ENCODE peak calls at places on chromosome 11, in ten cellular contexts. N, W, B, D, A, F, O, Y, Q and Z are unnamed samples.

GRCh38 chr11:19345519-19345847 is 104.7 kb upstream of the E2F8 start:
- DNase-seq in W (no peak), N (no peak), B (peak; percentile 76), O (no peak), A (peak; percentile 56), F (no peak), Q (no peak), Y (peak; percentile 27), D (no peak), Z (no peak)

GRCh38 chr11:20596629-20597129 is 2.7 kb upstream of the SLC6A5 start:
- DNase-seq in W (no peak), A (no peak), F (no peak), O (peak; percentile 50), D (no peak), B (no peak), N (no peak), Q (no peak), Y (no peak), Z (peak; percentile 28)

GRCh38 chr11:85249482-85249881 is 377.7 kb downstream of the DLG2 start:
- DNase-seq in D (no peak), W (no peak), F (no peak), Q (no peak), Y (no peak), O (no peak), B (no peak), N (no peak), A (no peak), Z (no peak)

GRCh38 chr11:34758262-34758661 is 137.4 kb downstream of the EHF start:
- DNase-seq in B (no peak), F (peak; percentile 63), Y (peak; percentile 87), W (no peak), Q (no peak), D (no peak), A (peak; percentile 41), N (no peak), O (no peak), Z (no peak)

GRCh38 chr11:66369073-66369894 is 2.3 kb downstream of the SLC29A2 start:
- DNase-seq in D (no peak), N (no peak), O (no peak), F (no peak), W (no peak), A (no peak), B (peak; percentile 65), Y (no peak), Q (no peak), Z (no peak)

GRCh38 chr11:27571151-27571840 is 64.7 kb upstream of the LIN7C start:
- DNase-seq in D (no peak), Q (no peak), F (no peak), W (no peak), N (peak; percentile 83), Y (peak; percentile 53), O (no peak), A (peak; percentile 59), B (no peak), Z (no peak)

GRCh38 chr11:19963697-19964340 is 196.5 kb downstream of the DBX1 start:
- DNase-seq in Y (no peak), N (no peak), D (no peak), A (no peak), F (no peak), Q (no peak), O (no peak), B (no peak), W (no peak), Z (no peak)

GRCh38 chr11:132519226-132519860 is 1013.0 kb downstream of the OPCML start:
- DNase-seq in F (no peak), N (peak; percentile 4), W (no peak), O (no peak), D (no peak), Y (no peak), Q (no peak), B (no peak), A (peak; percentile 16), Z (no peak)

GRCh38 chr11:94934362-94934761 is 39.0 kb downstream of the CWC15 start:
- DNase-seq in D (no peak), W (no peak), A (peak; percentile 73), Y (peak; percentile 54), B (no peak), F (no peak), Q (no peak), N (peak; percentile 75), O (no peak), Z (no peak)

GRCh38 chr11:68969386-68969785 is 11.4 kb downstream of the MRGPRD start:
- DNase-seq in D (no peak), Y (no peak), F (no peak), A (no peak), W (no peak), B (no peak), O (no peak), Q (no peak), N (no peak), Z (no peak)

GRCh38 chr11:8567597-8568198 is 26.3 kb downstream of the STK33 start:
- DNase-seq in B (no peak), F (no peak), Y (peak; percentile 2), D (no peak), A (peak; percentile 26), N (no peak), W (peak; percentile 23), O (peak; percentile 65), Q (no peak), Z (peak; percentile 28)

GRCh38 chr11:122655527-122656072 is at the start of gene UBASH3B:
- DNase-seq in F (peak; percentile 74), N (peak; percentile 89), Y (peak; percentile 88), A (peak; percentile 94), D (peak; percentile 79), B (peak; percentile 96), Q (peak; percentile 80), O (peak; percentile 88), W (peak; percentile 77), Z (peak; percentile 72)
- TF ChIP-seq CTCF in F (no peak), N (peak; percentile 12), Y (no peak), A (peak; percentile 12), D (peak; percentile 29), B (no peak), Q (no peak), O (no peak), W (no peak), Z (no peak)

GRCh38 chr11:46896719-46897406 is 21.5 kb downstream of the LRP4 start:
- DNase-seq in N (peak; percentile 31), F (no peak), A (peak; percentile 69), B (no peak), W (peak; percentile 63), O (peak; percentile 44), D (no peak), Q (peak; percentile 63), Y (peak; percentile 44), Z (peak; percentile 72)
- TF ChIP-seq CTCF in N (peak; percentile 57), F (no peak), A (peak; percentile 27), B (no peak), W (peak; percentile 15), O (peak; percentile 37), D (peak; percentile 24), Q (peak; percentile 69), Y (peak; percentile 39), Z (peak; percentile 35)

DNA sequence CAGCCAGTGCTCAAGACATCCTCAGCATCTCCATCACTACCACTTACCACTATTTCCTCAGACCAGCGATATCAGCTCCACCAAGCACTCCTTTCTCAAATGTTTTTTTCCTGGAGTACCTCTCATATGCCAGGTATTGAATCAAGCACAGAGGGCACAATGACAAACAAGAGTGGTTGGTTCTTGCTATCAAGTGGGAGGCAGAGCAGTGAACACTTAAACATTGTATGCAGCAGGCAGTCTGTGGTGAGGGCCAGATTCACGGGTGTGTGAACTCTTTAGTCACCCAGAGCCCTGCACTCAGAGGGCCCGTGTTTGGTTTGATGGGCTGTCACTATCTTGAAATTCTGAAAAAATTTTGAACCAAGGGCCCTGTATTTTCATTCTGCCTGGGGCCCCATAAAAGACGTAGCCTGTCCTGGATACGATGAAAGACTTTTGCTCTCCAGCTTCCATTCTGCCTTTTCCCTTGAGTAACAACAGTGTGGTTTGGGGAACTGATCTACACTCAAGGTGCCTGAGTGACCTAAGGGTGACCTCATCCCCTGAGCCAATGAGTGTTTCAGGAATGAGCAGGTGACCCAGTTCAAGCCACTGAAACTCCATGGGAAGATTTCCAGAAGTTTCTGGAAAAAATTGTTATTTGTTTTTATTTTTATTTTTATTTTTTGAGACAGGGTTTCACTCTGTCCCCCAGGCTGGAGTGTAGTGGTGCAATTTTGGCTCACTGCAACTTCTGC is 348.4 kb upstream of the NARS2 start:
- DNase-seq in N (no peak), F (no peak), Y (no peak), W (no peak), B (no peak), D (no peak), Q (no peak), A (no peak), O (no peak), Z (no peak)
- TF ChIP-seq CTCF in N (no peak), F (no peak), Y (no peak), W (no peak), B (no peak), D (no peak), Q (no peak), A (no peak), O (no peak), Z (no peak)

GRCh38 chr11:4094348-4095291 is at the start of gene RRM1:
- DNase-seq in A (peak; percentile 98), D (peak; percentile 93), F (peak; percentile 94), Y (peak; percentile 98), N (peak; percentile 96), W (peak; percentile 90), O (peak; percentile 92), Q (peak; percentile 97), B (peak; percentile 95), Z (peak; percentile 92)

GRCh38 chr11:4092031-4092430 is 2.6 kb upstream of the RRM1 start:
- DNase-seq in O (no peak), Y (no peak), A (no peak), W (no peak), D (no peak), N (no peak), F (no peak), Q (no peak), B (no peak), Z (no peak)

GRCh38 chr11:4098026-4098621 is 3.5 kb downstream of the RRM1 start:
- DNase-seq in Y (no peak), W (no peak), Q (no peak), B (no peak), N (no peak), A (no peak), D (no peak), O (no peak), F (no peak), Z (no peak)

GRCh38 chr11:4093519-4094347 is 866 bp upstream of the RRM1 start:
- DNase-seq in F (no peak), Q (no peak), N (no peak), O (no peak), Y (peak; percentile 25), D (no peak), B (no peak), A (no peak), W (no peak), Z (peak; percentile 23)

DNA sequence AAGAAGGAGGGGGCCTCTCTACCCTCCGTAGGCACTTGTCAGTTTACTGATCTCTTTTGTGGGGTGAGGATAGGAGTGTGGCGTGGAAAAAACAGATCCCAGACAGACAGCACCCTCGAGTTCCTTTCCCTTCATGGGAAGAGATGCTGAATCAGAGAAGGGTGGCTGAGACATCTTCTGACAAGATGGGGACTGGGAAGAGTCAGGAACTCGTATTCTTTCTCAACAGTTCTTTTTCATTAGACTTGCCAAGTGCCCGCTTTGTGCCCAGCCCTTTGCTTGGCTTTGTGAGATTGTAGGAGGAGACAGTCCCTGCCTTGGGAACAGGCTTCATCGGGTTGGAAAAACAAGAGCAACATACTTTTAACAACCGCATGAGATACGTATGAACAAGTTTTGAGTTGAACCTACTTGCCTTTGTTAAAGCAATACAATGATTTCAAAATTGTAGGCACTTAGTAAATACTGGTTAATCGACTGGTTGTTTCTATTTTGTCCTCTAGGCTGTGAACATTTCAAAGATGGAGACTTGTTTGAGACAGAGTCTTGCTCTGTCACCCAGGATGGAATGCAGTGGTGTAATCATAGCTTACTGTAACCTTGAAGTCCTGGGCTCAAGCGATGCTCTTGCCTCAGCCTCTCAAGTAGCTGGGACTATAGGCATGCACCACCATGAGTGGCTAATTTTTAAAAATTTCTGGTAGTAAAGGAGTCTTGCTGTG is 1.1 kb downstream of the RRM1 start:
- DNase-seq in B (no peak), Y (peak; percentile 52), A (peak; percentile 78), Q (peak; percentile 55), N (peak; percentile 53), O (peak; percentile 71), W (no peak), F (no peak), D (no peak), Z (no peak)
- TF ChIP-seq CTCF in B (no peak), Y (no peak), A (no peak), Q (peak; percentile 40), N (no peak), O (peak; percentile 9), W (no peak), F (no peak), D (no peak), Z (no peak)